ENCODE peak calls at places on chromosome 9, in eight cellular contexts. N, P, C, B, G, X, O and L are unnamed samples.

GRCh38 chr9:109320338-109320733 is 523 bp downstream of the EPB41L4B start:
- ATAC-seq in N (peak; percentile 23), P (no peak), C (no peak), B (peak; percentile 10), G (no peak), X (peak; percentile 46), O (peak; percentile 3), L (no peak)

GRCh38 chr9:35705836-35706430 is 16.2 kb upstream of the TPM2 start:
- ATAC-seq in N (no peak), P (no peak), C (no peak), B (no peak), G (peak; percentile 36), X (no peak), O (no peak), L (peak; percentile 9)

GRCh38 chr9:131642496-131643083 is 97.3 kb downstream of the PRRT1B start:
- ATAC-seq in N (no peak), P (peak; percentile 50), C (no peak), B (peak; percentile 68), G (no peak), X (no peak), O (no peak), L (no peak)

GRCh38 chr9:136978073-136978864 is 965 bp downstream of the PTGDS start:
- ATAC-seq in N (peak; percentile 46), P (peak; percentile 74), C (peak; percentile 63), B (peak; percentile 75), G (peak; percentile 70), X (peak; percentile 81), O (no peak), L (peak; percentile 49)

GRCh38 chr9:136075881-136076678 is 19.0 kb downstream of the NACC2 start:
- ATAC-seq in N (no peak), P (no peak), C (peak; percentile 81), B (no peak), G (peak; percentile 67), X (no peak), O (no peak), L (no peak)

GRCh38 chr9:123725389-123725788 is 204.5 kb downstream of the DENND1A start:
- ATAC-seq in N (no peak), P (no peak), C (no peak), B (no peak), G (no peak), X (no peak), O (no peak), L (no peak)

GRCh38 chr9:127682351-127683136 is 24.2 kb upstream of the CFAP157 start:
- ATAC-seq in N (peak; percentile 27), P (no peak), C (no peak), B (no peak), G (no peak), X (no peak), O (no peak), L (no peak)

GRCh38 chr9:104915049-104915448 is 12.9 kb downstream of the ABCA1 start:
- ATAC-seq in N (no peak), P (no peak), C (no peak), B (no peak), G (peak; percentile 30), X (no peak), O (no peak), L (no peak)

GRCh38 chr9:130197888-130198287 is 25.7 kb downstream of the NCS1 start:
- ATAC-seq in N (no peak), P (no peak), C (no peak), B (no peak), G (no peak), X (no peak), O (no peak), L (no peak)

GRCh38 chr9:114493521-114494184 is 11.6 kb downstream of the WHRN start:
- ATAC-seq in N (no peak), P (peak; percentile 42), C (peak; percentile 16), B (no peak), G (no peak), X (peak; percentile 59), O (no peak), L (no peak)

GRCh38 chr9:97629136-97629535 is 4.0 kb downstream of the TSTD2 start:
- ATAC-seq in N (no peak), P (no peak), C (no peak), B (no peak), G (no peak), X (no peak), O (no peak), L (no peak)

GRCh38 chr9:82675102-82675501 is 387.8 kb downstream of the RASEF start:
- ATAC-seq in N (no peak), P (no peak), C (no peak), B (no peak), G (no peak), X (no peak), O (no peak), L (no peak)

GRCh38 chr9:130290353-130291181 is 25.0 kb downstream of the HMCN2 start:
- ATAC-seq in N (peak; percentile 33), P (no peak), C (no peak), B (peak; percentile 23), G (peak; percentile 23), X (no peak), O (no peak), L (no peak)

GRCh38 chr9:22307013-22307711 is 139.5 kb upstream of the DMRTA1 start:
- ATAC-seq in N (peak; percentile 68), P (no peak), C (no peak), B (no peak), G (peak; percentile 69), X (no peak), O (peak; percentile 45), L (no peak)

GRCh38 chr9:122526602-122527001 is 491 bp downstream of the OR1N1 start:
- ATAC-seq in N (no peak), P (no peak), C (no peak), B (no peak), G (no peak), X (no peak), O (no peak), L (no peak)

GRCh38 chr9:71816782-71817549 is 48.7 kb upstream of the CEMIP2 start:
- ATAC-seq in N (peak; percentile 38), P (no peak), C (no peak), B (peak; percentile 63), G (peak; percentile 18), X (no peak), O (no peak), L (no peak)

GRCh38 chr9:127004946-127005769 is 90.6 kb downstream of the RALGPS1 start:
- ATAC-seq in N (no peak), P (peak; percentile 99), C (peak; percentile 99), B (peak; percentile 45), G (peak; percentile 32), X (no peak), O (no peak), L (peak; percentile 95)